ENCODE peak calls at places on chromosomes 11 and 22, in five cellular contexts. V is colonic mucosa, Z is endodermal cell, F is IMR-90, Q is mesendoderm. G is an unnamed sample. For H3K36me3, the result is how much of the 10 kb centered on the place peaks cover.

GRCh38 chr22:45946805-45947600 is 30.0 kb downstream of the WNT7B start:
- DNase-seq in V (no peak), Z (no peak), F (no peak), Q (no peak), G (no peak)

GRCh38 chr11:61493832-61494231 is 14.7 kb upstream of the LRRC10B start:
- DNase-seq in V (no peak), Z (no peak), F (no peak), Q (no peak), G (peak)

GRCh38 chr22:36331306-36331911 is 56.4 kb downstream of the MYH9 start:
- DNase-seq in V (peak), Z (peak), F (peak), Q (peak), G (peak)

GRCh38 chr11:118609380-118610219 is 2.2 kb downstream of the PHLDB1 start:
- DNase-seq in V (no peak), Z (peak), F (peak), Q (peak), G (peak)

GRCh38 chr11:78798567-78799170 is 224.0 kb upstream of the NARS2 start:
- DNase-seq in V (peak), Z (peak), F (peak), Q (peak), G (peak)

GRCh38 chr11:11807811-11808210 is 34.0 kb upstream of the USP47 start:
- DNase-seq in V (no peak), Z (no peak), F (no peak), Q (no peak), G (no peak)

GRCh38 chr22:45212306-45212709 is 28.4 kb downstream of the KIAA0930 start:
- DNase-seq in V (peak), Z (peak), F (peak), Q (peak), G (peak)

GRCh38 chr11:24963879-24964278 is 467.0 kb downstream of the LUZP2 start:
- DNase-seq in V (no peak), Z (no peak), F (no peak), Q (no peak), G (no peak)

GRCh38 chr11:130439160-130439519 is 9.3 kb upstream of the ADAMTS15 start:
- DNase-seq in V (no peak), Z (no peak), F (no peak), Q (no peak), G (no peak)

GRCh38 chr11:58286249-58286648 is 18.2 kb upstream of the OR10W1 start:
- DNase-seq in V (peak), Z (peak), F (peak), Q (peak), G (no peak)

DNA sequence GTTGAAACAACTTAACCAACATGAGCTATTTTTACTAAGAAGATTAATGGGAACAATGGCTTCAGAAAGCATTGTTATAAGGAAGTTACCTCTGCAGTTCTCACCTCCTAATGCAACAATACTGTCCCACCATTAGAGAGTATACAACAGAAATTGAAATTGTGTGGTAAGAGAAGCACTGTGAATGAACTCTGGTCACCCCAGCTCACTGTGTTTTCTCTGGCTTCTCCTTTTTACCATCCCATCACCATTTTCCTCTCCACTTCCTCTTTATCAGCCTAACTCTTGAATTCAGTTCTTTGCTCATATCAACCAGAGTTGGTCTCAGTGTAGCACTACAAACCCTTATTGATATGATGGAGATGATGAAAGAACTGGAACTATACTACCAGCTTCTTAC is 138.0 kb upstream of the POU2AF2 start:
- DNase-seq in V (no peak), Z (no peak), F (no peak), Q (no peak), G (no peak)
- H3K27ac ChIP-seq in V (no peak), Z (no peak), F (no peak), Q (no peak), G (no peak)

GRCh38 chr22:23377767-23378166 is 197.5 kb downstream of the BCR start:
- DNase-seq in V (no peak), Z (peak), F (no peak), Q (no peak), G (no peak)
- H3K36me3 ChIP-seq in V (under half), Z (under half), F (under half), Q (under half), G (under half)

DNA sequence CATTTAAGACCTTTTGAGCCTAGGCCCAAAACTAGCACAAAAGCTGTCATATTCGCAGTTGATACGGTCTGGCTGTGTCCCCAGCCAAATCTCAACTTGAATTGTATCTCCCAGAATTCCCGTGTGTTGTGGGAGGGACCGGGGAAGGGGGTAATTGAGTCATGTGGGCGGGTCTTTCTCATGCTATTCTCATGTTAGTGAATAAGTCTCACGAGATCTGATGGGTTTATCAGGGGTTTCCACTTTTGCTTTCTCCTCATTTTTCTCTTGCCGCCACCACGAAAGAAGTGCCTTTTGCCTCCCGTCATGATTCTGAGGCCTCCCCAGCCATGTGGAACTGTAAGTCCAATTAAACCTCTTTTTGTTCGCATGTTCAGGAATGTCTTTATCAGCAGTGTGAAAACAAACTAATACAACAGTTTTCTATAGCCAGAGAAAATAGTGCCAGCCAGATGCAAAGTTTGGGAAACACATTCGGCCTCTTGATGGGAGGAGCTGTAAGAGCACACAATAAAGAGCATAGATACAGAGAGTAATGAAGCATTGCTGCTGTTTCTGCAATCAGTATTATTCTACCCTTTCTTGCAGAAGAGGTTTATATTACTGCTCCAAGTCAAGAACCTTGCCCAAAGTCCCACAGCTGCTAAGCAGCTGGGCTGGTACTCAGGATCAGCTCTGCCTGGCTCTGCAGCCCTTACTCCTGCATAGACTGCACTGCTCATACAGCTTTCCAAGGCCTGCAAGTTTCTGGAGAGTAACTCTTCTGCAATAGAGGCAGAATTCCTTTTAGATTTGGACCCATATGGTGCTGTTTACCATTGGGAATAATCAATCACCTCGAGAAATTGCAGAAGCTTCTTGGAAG is 2.0 kb upstream of the ZNF195 start:
- DNase-seq in V (peak), Z (peak), F (no peak), Q (peak), G (no peak)
- H3K9ac ChIP-seq in V (no peak), Z (peak), F (no peak), Q (peak), G (no peak)

GRCh38 chr11:71395010-71395560 is 53.1 kb downstream of the DHCR7 start:
- DNase-seq in V (no peak), Z (no peak), F (no peak), Q (no peak), G (no peak)
- H3K27ac ChIP-seq in V (no peak), Z (no peak), F (no peak), Q (no peak), G (no peak)

GRCh38 chr11:65120831-65121230 is 1.1 kb downstream of the FAU start:
- DNase-seq in V (no peak), Z (no peak), F (no peak), Q (no peak), G (peak)
- H3K36me3 ChIP-seq in V (under half), Z (half or more), F (under half), Q (under half), G (under half)

DNA sequence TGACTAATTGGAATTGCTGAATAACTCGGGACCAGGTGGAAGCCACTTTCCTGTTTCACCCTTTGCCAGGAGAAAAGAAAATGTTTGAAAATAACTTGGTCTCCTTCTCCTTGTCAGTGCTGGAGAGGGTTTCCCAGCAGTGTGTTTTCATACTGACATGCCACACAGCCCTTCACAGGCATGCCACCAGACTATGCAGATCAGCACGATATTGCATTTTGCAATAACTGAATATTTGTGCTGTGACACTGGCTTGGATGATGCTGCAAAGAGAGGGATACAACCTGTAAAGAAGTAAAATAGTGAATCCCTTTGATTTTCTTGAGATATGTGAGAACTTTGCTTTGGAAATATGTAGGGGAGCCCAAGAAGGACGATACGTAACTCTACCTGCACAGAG is 200.0 kb upstream of the NAV2 start:
- DNase-seq in V (no peak), Z (no peak), F (no peak), Q (no peak), G (no peak)
- H3K9ac ChIP-seq in V (no peak), Z (no peak), F (no peak), Q (no peak), G (no peak)

GRCh38 chr11:7689239-7689638 is 15.9 kb upstream of the CYB5R2 start:
- DNase-seq in V (no peak), Z (no peak), F (no peak), Q (no peak), G (no peak)
- H3K27ac ChIP-seq in V (no peak), Z (no peak), F (no peak), Q (no peak), G (no peak)

GRCh38 chr11:34075178-34075820 is 23.8 kb downstream of the CAPRIN1 start:
- DNase-seq in V (no peak), Z (no peak), F (peak), Q (no peak), G (no peak)

GRCh38 chr11:34074391-34074790 is 22.9 kb downstream of the CAPRIN1 start:
- DNase-seq in V (peak), Z (no peak), F (no peak), Q (no peak), G (no peak)

GRCh38 chr11:34068098-34068497 is 16.6 kb downstream of the CAPRIN1 start:
- DNase-seq in V (no peak), Z (no peak), F (peak), Q (no peak), G (no peak)

GRCh38 chr11:34072041-34072440 is 20.5 kb downstream of the CAPRIN1 start:
- DNase-seq in V (no peak), Z (no peak), F (no peak), Q (no peak), G (no peak)

GRCh38 chr11:34072831-34073230 is 21.3 kb downstream of the CAPRIN1 start:
- DNase-seq in V (no peak), Z (no peak), F (peak), Q (no peak), G (no peak)
- H3K36me3 ChIP-seq in V (under half), Z (half or more), F (under half), Q (under half), G (under half)

GRCh38 chr22:40928657-40929056 is 22.5 kb upstream of the RBX1 start:
- DNase-seq in V (no peak), Z (no peak), F (no peak), Q (peak), G (no peak)
- H3K9ac ChIP-seq in V (no peak), Z (no peak), F (no peak), Q (no peak), G (no peak)

G was measured in kidney.